ENCODE peak calls at places on chromosomes 2 and 18, in ten cellular contexts. T is hepatocyte, Y is GM23338, I is PC-3, W is HCT116, F is OCI-LY7, N is PC-9, O is GM23248, V is Karpas-422, R is SK-N-SH. X is an unnamed sample. For H3K4me1 and H3K9me2, the result is how much of the 10 kb centered on the place peaks cover.

GRCh38 chr18:58416704-58417683 is 211.9 kb downstream of the ALPK2 start:
- DNase-seq in T (no peak), Y (no peak), I (peak), W (no peak), F (no peak), N (no peak), O (peak), V (no peak), R (no peak), X (no peak)

GRCh38 chr2:20247084-20247483 is 22.2 kb upstream of the SDC1 start:
- DNase-seq in T (no peak), Y (no peak), I (no peak), W (no peak), F (no peak), N (no peak), O (no peak), V (no peak), R (no peak), X (no peak)

GRCh38 chr2:132662742-132663141 is 7.3 kb downstream of the LYPD1 start:
- DNase-seq in T (no peak), Y (no peak), I (no peak), W (no peak), F (no peak), N (no peak), O (no peak), V (no peak), R (no peak), X (no peak)

GRCh38 chr18:13831864-13832508 is 8.0 kb downstream of the MC5R start:
- DNase-seq in T (no peak), Y (peak), I (peak), W (peak), F (no peak), N (peak), O (no peak), V (no peak), R (no peak), X (no peak)

GRCh38 chr18:38750786-38751185 is 1185.2 kb upstream of the CELF4 start:
- DNase-seq in T (no peak), Y (no peak), I (no peak), W (no peak), F (no peak), N (no peak), O (no peak), V (no peak), R (no peak), X (no peak)

GRCh38 chr2:157789933-157790511 is 86.1 kb downstream of the ACVR1 start:
- DNase-seq in T (no peak), Y (no peak), I (no peak), W (no peak), F (no peak), N (no peak), O (no peak), V (no peak), R (no peak), X (peak)

GRCh38 chr2:217810275-217810674 is 192.5 kb downstream of the TNS1 start:
- DNase-seq in T (no peak), Y (no peak), I (no peak), W (no peak), F (no peak), N (no peak), O (no peak), V (no peak), R (no peak), X (no peak)

GRCh38 chr2:30899655-30900054 is 92.4 kb upstream of the CAPN13 start:
- DNase-seq in T (no peak), Y (no peak), I (no peak), W (no peak), F (no peak), N (no peak), O (no peak), V (no peak), R (no peak), X (no peak)

GRCh38 chr2:47173986-47174730 is 19.1 kb upstream of the STPG4 start:
- DNase-seq in T (no peak), Y (no peak), I (no peak), W (no peak), F (no peak), N (no peak), O (peak), V (no peak), R (no peak), X (peak)
- H3K4me1 ChIP-seq in T (under half), Y (half or more), I (half or more), W (under half), F (half or more), N (half or more), O (half or more), V (half or more), R (under half), X (half or more)

GRCh38 chr2:71521436-71521950 is 68.1 kb downstream of the DYSF start:
- DNase-seq in T (no peak), Y (no peak), I (no peak), W (no peak), F (no peak), N (no peak), O (no peak), V (no peak), R (no peak), X (no peak)
- H3K9me2 ChIP-seq in T (under half), Y (under half), I (under half), W (under half), F (under half), N (under half), O (under half), V (under half), R (under half), X (under half)

GRCh38 chr2:64015898-64016297 is 3.3 kb downstream of the VPS54 start:
- DNase-seq in T (no peak), Y (no peak), I (no peak), W (no peak), F (no peak), N (no peak), O (peak), V (no peak), R (no peak), X (no peak)
- H3K27ac ChIP-seq in T (no peak), Y (no peak), I (no peak), W (no peak), F (no peak), N (no peak), O (no peak), V (no peak), R (no peak), X (no peak)

GRCh38 chr2:54590216-54590961 is 133.1 kb upstream of the EML6 start:
- DNase-seq in T (no peak), Y (no peak), I (peak), W (no peak), F (no peak), N (no peak), O (no peak), V (no peak), R (no peak), X (no peak)
- H3K4me1 ChIP-seq in T (under half), Y (under half), I (under half), W (under half), F (half or more), N (under half), O (under half), V (under half), R (under half), X (under half)

X was measured in MM.1S.